ENCODE peak calls at places on chromosomes 7 and 10, in seven cellular contexts. E is activated T-helper 1 cell treated with anti-CD3 and anti-CD28 coated beads, Interleukin-12 subunit alpha, Interleukin-12 subunit beta, Interleukin-2, Interleukin-4 antibody, amounts not matched to agents 30 ng/mL and 10 ng/mL and 1 ng/mL, durations not matched to agents 14 hours and 24 hours and 36 hours; P is NCI-H2029; A is HT-29; C is Kasumi-1; U is CD4-positive, alpha-beta T cell; Z is GM12865. R is an unnamed sample.
A peak's percentile ranks its signal among the peaks of the same experiment; 100 is the strongest.

GRCh38 chr10:73653701-73654100 is 2.1 kb downstream of the SYNPO2L start:
- DNase-seq in A (peak; percentile 26), U (no peak), Z (peak; percentile 63), C (peak; percentile 83), P (no peak), E (no peak), R (no peak)

GRCh38 chr10:102775973-102776669 is 32.4 kb downstream of the WBP1L start:
- DNase-seq in P (no peak), Z (no peak), E (no peak), A (no peak), U (no peak), C (peak; percentile 89), R (no peak)

GRCh38 chr10:63376560-63377304 is 89.0 kb downstream of the JMJD1C start:
- DNase-seq in P (no peak), A (no peak), E (no peak), U (no peak), C (no peak), Z (peak; percentile 82), R (no peak)

GRCh38 chr10:12645449-12645848 is 296.1 kb downstream of the CAMK1D start:
- DNase-seq in Z (no peak), P (no peak), E (no peak), U (no peak), A (no peak), C (no peak), R (no peak)

GRCh38 chr10:99888623-99889022 is 106.2 kb downstream of the ABCC2 start:
- DNase-seq in E (no peak), C (no peak), P (no peak), Z (no peak), U (no peak), A (no peak), R (no peak)

GRCh38 chr10:110138197-110138812 is 69.1 kb upstream of the MXI1 start:
- DNase-seq in Z (peak; percentile 71), C (peak; percentile 95), U (no peak), A (peak; percentile 67), E (no peak), P (no peak), R (no peak)

GRCh38 chr7:1555813-1556540 is at the start of gene TMEM184A:
- DNase-seq in C (no peak), A (peak; percentile 98), U (peak; percentile 35), P (peak; percentile 97), Z (peak; percentile 51), E (no peak), R (peak; percentile 91)

GRCh38 chr10:105017116-105017515 is 376.0 kb downstream of the SORCS3 start:
- DNase-seq in E (no peak), U (no peak), P (no peak), C (no peak), A (no peak), Z (no peak), R (no peak)

GRCh38 chr10:114874827-114875541 is 53.4 kb downstream of the FHIP2A start:
- DNase-seq in Z (peak; percentile 42), C (peak; percentile 92), P (no peak), U (no peak), A (no peak), E (no peak), R (no peak)

GRCh38 chr7:94375167-94375566 is 19.5 kb upstream of the COL1A2 start:
- DNase-seq in Z (no peak), E (no peak), A (no peak), C (no peak), P (no peak), U (no peak), R (no peak)

GRCh38 chr7:42744746-42745145 is 167.1 kb downstream of the C7orf25 start:
- DNase-seq in Z (no peak), P (no peak), A (no peak), C (no peak), U (no peak), E (no peak), R (no peak)